ENCODE peak calls at places on chromosomes 3 and 15, in seven cellular contexts. N is ELR, T is SK-N-DZ, W is hypothalamus, B is ACHN, F is C1 segment of cervical spinal cord, M is colonic mucosa. A is an unnamed sample.

GRCh38 chr15:68678746-68679145 is 100.0 kb downstream of the CORO2B start:
- DNase-seq in N (no peak), B (no peak), W (no peak), M (no peak), F (no peak), T (no peak), A (no peak)

GRCh38 chr3:123636431-123636841 is 51.6 kb upstream of the HACD2 start:
- DNase-seq in B (no peak), F (no peak), W (no peak), T (peak), M (no peak), N (no peak), A (peak)

GRCh38 chr3:77370413-77370812 is 330.5 kb downstream of the ROBO2 start:
- DNase-seq in F (no peak), N (peak), T (no peak), B (no peak), W (no peak), M (no peak), A (peak)

GRCh38 chr3:146953523-146954125 is 348.5 kb upstream of the PLSCR5 start:
- DNase-seq in T (no peak), W (no peak), F (peak), M (no peak), N (no peak), B (no peak), A (no peak)

GRCh38 chr3:111862415-111862814 is 3.4 kb downstream of the PHLDB2 start:
- DNase-seq in W (no peak), B (no peak), T (peak), N (no peak), M (no peak), F (no peak), A (no peak)

GRCh38 chr15:75036269-75036668 is 12.9 kb downstream of the PPCDC start:
- DNase-seq in N (peak), M (peak), W (no peak), T (no peak), B (no peak), F (no peak), A (peak)

GRCh38 chr15:38894260-38894948 is 329.8 kb upstream of the RASGRP1 start:
- DNase-seq in F (no peak), B (peak), T (no peak), N (peak), W (no peak), M (no peak), A (no peak)

GRCh38 chr15:70703066-70703465 is 60.3 kb downstream of the UACA start:
- DNase-seq in N (no peak), F (no peak), W (no peak), T (no peak), M (no peak), B (no peak), A (no peak)

GRCh38 chr3:107657971-107658370 is 135.2 kb downstream of the BBX start:
- DNase-seq in T (no peak), N (peak), F (no peak), W (no peak), M (no peak), B (peak), A (no peak)

GRCh38 chr15:35999211-35999610 is 453.2 kb upstream of the DPH6 start:
- DNase-seq in M (no peak), F (no peak), W (no peak), N (no peak), T (no peak), B (no peak), A (no peak)

GRCh38 chr3:14434105-14434504 is 31.7 kb downstream of the SLC6A6 start:
- DNase-seq in F (no peak), N (peak), W (no peak), T (no peak), B (no peak), M (no peak), A (no peak)

GRCh38 chr3:149909923-149910322 is 60.8 kb downstream of the PFN2 start:
- DNase-seq in F (no peak), N (no peak), T (no peak), B (no peak), M (no peak), W (no peak), A (no peak)

GRCh38 chr15:40257656-40258450 is 19.0 kb downstream of the PAK6 start:
- DNase-seq in T (no peak), N (peak), B (no peak), F (no peak), M (no peak), W (no peak), A (no peak)

GRCh38 chr15:68318931-68319909 is 41.7 kb downstream of the FEM1B start:
- DNase-seq in F (no peak), N (no peak), W (no peak), T (no peak), B (no peak), M (no peak), A (no peak)

A was measured in body of pancreas.